ENCODE peak calls at places on chromosomes 5 and 9, in four cellular contexts. X, G, O and B are unnamed samples.
A peak's percentile ranks its signal among the peaks of the same experiment; 100 is the strongest.

GRCh38 chr5:133236541-133236951 is 184.7 kb downstream of the HSPA4 start:
- DNase-seq in X (no peak), G (no peak), O (no peak), B (no peak)

GRCh38 chr5:179781846-179782245 is 11.9 kb upstream of the LTC4S start:
- DNase-seq in X (no peak), G (no peak), O (no peak), B (no peak)

GRCh38 chr5:132224721-132225120 is 2.9 kb downstream of the P4HA2 start:
- DNase-seq in X (peak; percentile 48), G (no peak), O (peak; percentile 28), B (no peak)

GRCh38 chr9:124372038-124372437 is 43.2 kb downstream of the PSMB7 start:
- DNase-seq in X (peak; percentile 30), G (no peak), O (no peak), B (no peak)

GRCh38 chr5:92991681-92992472 is 589.1 kb downstream of the NR2F1-AS1 start:
- DNase-seq in X (peak; percentile 26), G (no peak), O (no peak), B (no peak)

GRCh38 chr9:81538929-81539716 is 150.2 kb downstream of the TLE1 start:
- DNase-seq in X (peak; percentile 28), G (no peak), O (no peak), B (no peak)

GRCh38 chr5:43389679-43390329 is 22.4 kb downstream of the CCL28 start:
- DNase-seq in X (peak; percentile 90), G (peak; percentile 47), O (peak; percentile 18), B (peak; percentile 20)

GRCh38 chr9:20722221-20722620 is 38.2 kb downstream of the FOCAD start:
- DNase-seq in X (no peak), G (no peak), O (no peak), B (no peak)

GRCh38 chr9:121822093-121823085 is 171.0 kb downstream of the DAB2IP start:
- DNase-seq in X (no peak), G (no peak), O (no peak), B (no peak)

GRCh38 chr5:85921590-85921989 is 696.2 kb upstream of the COX7C start:
- DNase-seq in X (no peak), G (no peak), O (no peak), B (no peak)

GRCh38 chr5:65769539-65769938 is 47.5 kb downstream of the NLN start:
- DNase-seq in X (peak; percentile 95), G (no peak), O (no peak), B (no peak)

GRCh38 chr9:91483835-91484234 is 60.2 kb upstream of the NFIL3 start:
- DNase-seq in X (no peak), G (no peak), O (no peak), B (no peak)

DNA sequence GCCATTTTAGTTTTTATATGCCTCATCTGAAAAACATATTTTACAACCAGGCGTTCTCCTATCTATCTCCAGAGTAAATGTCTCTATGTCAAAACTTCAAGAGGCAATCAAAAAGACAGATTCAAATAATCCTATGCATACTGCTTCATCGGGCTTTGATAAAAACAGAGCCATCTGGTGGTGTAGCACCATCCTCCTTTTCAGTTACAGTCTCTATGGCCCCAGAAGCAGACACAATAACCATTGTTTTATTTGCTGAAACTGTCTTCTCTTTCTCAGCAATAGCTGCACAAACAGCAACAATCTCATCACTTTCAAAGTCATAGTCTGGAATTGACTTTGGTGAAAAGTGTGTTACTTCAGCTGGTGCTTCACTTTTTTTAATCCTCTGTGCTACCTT is 36.3 kb downstream of the PTGER4 start:
- DNase-seq in X (no peak), G (no peak), O (no peak), B (no peak)
- TF ChIP-seq CTCF in X (peak; percentile 15), G (no peak), O (no peak), B (no peak)

DNA sequence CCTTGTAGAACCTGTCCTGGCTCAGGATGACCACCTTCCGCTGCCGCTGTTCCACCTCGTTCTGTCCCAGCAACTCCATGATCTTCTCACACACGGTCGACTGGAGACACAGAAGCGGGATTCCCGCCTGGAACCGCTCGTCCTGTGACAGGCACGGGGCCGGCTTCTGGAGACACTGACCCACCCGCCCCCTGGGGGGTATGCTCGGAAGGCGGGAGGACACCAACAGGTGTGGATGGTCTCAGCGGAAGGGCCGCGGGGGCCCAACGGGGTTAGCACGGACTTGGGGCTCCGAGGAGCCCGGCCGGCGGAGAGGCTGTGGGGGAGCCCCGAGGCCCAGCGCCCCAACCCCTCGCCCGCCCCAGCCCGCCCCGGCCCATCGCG is 525 bp downstream of the UCK1 start:
- DNase-seq in X (peak; percentile 15), G (peak; percentile 61), O (peak; percentile 26), B (no peak)
- TF ChIP-seq CTCF in X (no peak), G (no peak), O (no peak), B (no peak)

GRCh38 chr5:2012885-2013284 is 130.2 kb upstream of the IRX4 start:
- DNase-seq in X (no peak), G (no peak), O (no peak), B (no peak)

GRCh38 chr5:2014058-2014610 is 131.4 kb upstream of the IRX4 start:
- DNase-seq in X (no peak), G (no peak), O (no peak), B (no peak)

GRCh38 chr5:2013301-2014057 is 130.8 kb upstream of the IRX4 start:
- DNase-seq in X (no peak), G (no peak), O (no peak), B (no peak)

GRCh38 chr5:2015961-2016360 is 133.2 kb upstream of the IRX4 start:
- DNase-seq in X (no peak), G (no peak), O (no peak), B (no peak)

GRCh38 chr5:2015116-2015848 is 132.6 kb upstream of the IRX4 start:
- DNase-seq in X (no peak), G (no peak), O (no peak), B (no peak)
- TF ChIP-seq CTCF in X (no peak), G (peak; percentile 44), O (no peak), B (no peak)

DNA sequence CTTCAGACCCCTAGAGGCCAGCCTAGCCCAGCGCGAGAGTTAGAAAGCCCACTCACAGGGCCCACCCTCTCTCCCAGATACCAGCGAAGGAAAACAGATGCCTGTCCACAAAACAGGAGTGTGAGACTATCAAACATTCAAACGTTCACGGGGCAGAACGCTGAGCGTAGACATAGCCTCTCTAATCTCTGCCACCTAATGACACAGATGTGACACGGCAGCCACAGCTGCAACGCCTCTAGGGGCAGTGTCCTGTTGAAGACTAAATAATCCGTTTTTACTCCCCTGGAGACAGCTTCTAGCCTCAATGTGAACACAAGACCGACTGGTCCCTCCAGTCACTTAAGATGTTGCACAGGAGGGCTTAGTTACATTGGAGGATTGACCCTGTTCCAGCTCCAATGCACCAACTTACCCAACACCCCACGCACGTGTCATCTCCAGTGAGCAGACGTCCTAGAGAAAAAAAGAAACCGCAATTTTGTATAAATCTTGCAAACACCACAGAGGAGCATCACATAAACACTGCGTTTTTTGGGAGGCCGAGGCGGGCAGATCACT is 14.3 kb downstream of the DIPK1B start:
- DNase-seq in X (peak; percentile 31), G (no peak), O (no peak), B (no peak)
- TF ChIP-seq CTCF in X (peak; percentile 36), G (no peak), O (no peak), B (peak; percentile 52)